ENCODE peak calls at places on chromosomes 6 and 20, in eight cellular contexts. One of them, this sample, is unnamed.

GRCh38 chr6:29967379-29968010 is 25.2 kb downstream of the HLA-A start:
- DNase-seq in A549: no peak
- DNase-seq in GM19239: no peak
- DNase-seq in SK-N-SH: no peak
- DNase-seq in MV-4-11: peak; percentile 48
- DNase-seq in HFFc6: no peak
- DNase-seq in hypothalamus: no peak
- DNase-seq in stimulated activated CD4-positive, alpha-beta T cell treated with anti-CD3 and anti-CD28 coated beads, Interleukin-4, amount 100 ng/mL, for 24 hours: no peak
- DNase-seq in this sample: no peak

GRCh38 chr20:24359306-24359705 is 110.1 kb upstream of the SYNDIG1 start:
- DNase-seq in MV-4-11: no peak
- DNase-seq in HFFc6: no peak
- DNase-seq in A549: no peak
- DNase-seq in GM19239: no peak
- DNase-seq in SK-N-SH: no peak
- DNase-seq in hypothalamus: no peak
- DNase-seq in stimulated activated CD4-positive, alpha-beta T cell treated with anti-CD3 and anti-CD28 coated beads, Interleukin-4, amount 100 ng/mL, for 24 hours: no peak
- DNase-seq in this sample: no peak

GRCh38 chr6:106380407-106380806 is 19.9 kb downstream of the CRYBG1 start:
- DNase-seq in SK-N-SH: no peak
- DNase-seq in MV-4-11: no peak
- DNase-seq in stimulated activated CD4-positive, alpha-beta T cell treated with anti-CD3 and anti-CD28 coated beads, Interleukin-4, amount 100 ng/mL, for 24 hours: no peak
- DNase-seq in A549: no peak
- DNase-seq in GM19239: no peak
- DNase-seq in hypothalamus: no peak
- DNase-seq in HFFc6: no peak
- DNase-seq in this sample: no peak

GRCh38 chr6:49155321-49155720 is 307.7 kb downstream of the MMUT start:
- DNase-seq in MV-4-11: no peak
- DNase-seq in A549: no peak
- DNase-seq in hypothalamus: no peak
- DNase-seq in HFFc6: no peak
- DNase-seq in SK-N-SH: no peak
- DNase-seq in stimulated activated CD4-positive, alpha-beta T cell treated with anti-CD3 and anti-CD28 coated beads, Interleukin-4, amount 100 ng/mL, for 24 hours: no peak
- DNase-seq in GM19239: no peak
- DNase-seq in this sample: no peak

GRCh38 chr20:22993823-22994222 is 41.3 kb upstream of the SSTR4 start:
- DNase-seq in SK-N-SH: no peak
- DNase-seq in HFFc6: no peak
- DNase-seq in GM19239: no peak
- DNase-seq in A549: no peak
- DNase-seq in MV-4-11: no peak
- DNase-seq in hypothalamus: no peak
- DNase-seq in stimulated activated CD4-positive, alpha-beta T cell treated with anti-CD3 and anti-CD28 coated beads, Interleukin-4, amount 100 ng/mL, for 24 hours: no peak
- DNase-seq in this sample: no peak

GRCh38 chr6:32622545-32623401 is 14.4 kb upstream of the HLA-DQA1 start:
- DNase-seq in stimulated activated CD4-positive, alpha-beta T cell treated with anti-CD3 and anti-CD28 coated beads, Interleukin-4, amount 100 ng/mL, for 24 hours: peak; percentile 32
- DNase-seq in A549: no peak
- DNase-seq in GM19239: no peak
- DNase-seq in HFFc6: peak; percentile 6
- DNase-seq in SK-N-SH: peak; percentile 2
- DNase-seq in MV-4-11: peak; percentile 81
- DNase-seq in hypothalamus: no peak
- DNase-seq in this sample: peak; percentile 37

GRCh38 chr6:29028821-29029220 is 16.2 kb downstream of the OR2W1 start:
- DNase-seq in GM19239: no peak
- DNase-seq in hypothalamus: no peak
- DNase-seq in SK-N-SH: no peak
- DNase-seq in A549: no peak
- DNase-seq in MV-4-11: no peak
- DNase-seq in HFFc6: no peak
- DNase-seq in stimulated activated CD4-positive, alpha-beta T cell treated with anti-CD3 and anti-CD28 coated beads, Interleukin-4, amount 100 ng/mL, for 24 hours: no peak
- DNase-seq in this sample: no peak

GRCh38 chr20:23601715-23602114 is 4.0 kb downstream of the CST9 start:
- DNase-seq in A549: no peak
- DNase-seq in GM19239: no peak
- DNase-seq in HFFc6: no peak
- DNase-seq in SK-N-SH: no peak
- DNase-seq in stimulated activated CD4-positive, alpha-beta T cell treated with anti-CD3 and anti-CD28 coated beads, Interleukin-4, amount 100 ng/mL, for 24 hours: no peak
- DNase-seq in hypothalamus: no peak
- DNase-seq in MV-4-11: no peak
- DNase-seq in this sample: no peak

GRCh38 chr6:25005010-25005409 is 69.2 kb upstream of the RIPOR2 start:
- DNase-seq in HFFc6: no peak
- DNase-seq in GM19239: no peak
- DNase-seq in A549: no peak
- DNase-seq in MV-4-11: no peak
- DNase-seq in hypothalamus: no peak
- DNase-seq in stimulated activated CD4-positive, alpha-beta T cell treated with anti-CD3 and anti-CD28 coated beads, Interleukin-4, amount 100 ng/mL, for 24 hours: no peak
- DNase-seq in SK-N-SH: no peak
- DNase-seq in this sample: no peak

GRCh38 chr6:4434655-4435054 is 299.3 kb upstream of the ECI2 start:
- DNase-seq in stimulated activated CD4-positive, alpha-beta T cell treated with anti-CD3 and anti-CD28 coated beads, Interleukin-4, amount 100 ng/mL, for 24 hours: no peak
- DNase-seq in hypothalamus: no peak
- DNase-seq in HFFc6: no peak
- DNase-seq in SK-N-SH: no peak
- DNase-seq in A549: no peak
- DNase-seq in GM19239: no peak
- DNase-seq in MV-4-11: no peak
- DNase-seq in this sample: no peak

GRCh38 chr6:36349240-36349639 is 12.6 kb upstream of the BNIP5 start:
- DNase-seq in MV-4-11: no peak
- DNase-seq in GM19239: no peak
- DNase-seq in hypothalamus: no peak
- DNase-seq in SK-N-SH: no peak
- DNase-seq in HFFc6: no peak
- DNase-seq in stimulated activated CD4-positive, alpha-beta T cell treated with anti-CD3 and anti-CD28 coated beads, Interleukin-4, amount 100 ng/mL, for 24 hours: no peak
- DNase-seq in A549: no peak
- DNase-seq in this sample: no peak

GRCh38 chr6:14417377-14417776 is 299.8 kb downstream of the CD83 start:
- DNase-seq in hypothalamus: no peak
- DNase-seq in stimulated activated CD4-positive, alpha-beta T cell treated with anti-CD3 and anti-CD28 coated beads, Interleukin-4, amount 100 ng/mL, for 24 hours: no peak
- DNase-seq in SK-N-SH: no peak
- DNase-seq in MV-4-11: no peak
- DNase-seq in HFFc6: no peak
- DNase-seq in GM19239: no peak
- DNase-seq in A549: peak; percentile 1
- DNase-seq in this sample: no peak

GRCh38 chr6:16947461-16948159 is 154.2 kb upstream of the STMND1 start:
- DNase-seq in hypothalamus: no peak
- DNase-seq in HFFc6: peak; percentile 98
- DNase-seq in GM19239: no peak
- DNase-seq in stimulated activated CD4-positive, alpha-beta T cell treated with anti-CD3 and anti-CD28 coated beads, Interleukin-4, amount 100 ng/mL, for 24 hours: no peak
- DNase-seq in MV-4-11: no peak
- DNase-seq in A549: peak; percentile 58
- DNase-seq in SK-N-SH: no peak
- DNase-seq in this sample: peak; percentile 72

GRCh38 chr20:420721-421574 is 12.8 kb downstream of the RBCK1 start:
- DNase-seq in SK-N-SH: peak; percentile 80
- DNase-seq in hypothalamus: no peak
- DNase-seq in MV-4-11: no peak
- DNase-seq in A549: peak; percentile 70
- DNase-seq in GM19239: no peak
- DNase-seq in HFFc6: no peak
- DNase-seq in stimulated activated CD4-positive, alpha-beta T cell treated with anti-CD3 and anti-CD28 coated beads, Interleukin-4, amount 100 ng/mL, for 24 hours: no peak
- DNase-seq in this sample: no peak

GRCh38 chr6:63521475-63522210 is 50.6 kb upstream of the LOC128125822 start:
- DNase-seq in hypothalamus: no peak
- DNase-seq in stimulated activated CD4-positive, alpha-beta T cell treated with anti-CD3 and anti-CD28 coated beads, Interleukin-4, amount 100 ng/mL, for 24 hours: no peak
- DNase-seq in A549: peak; percentile 52
- DNase-seq in MV-4-11: no peak
- DNase-seq in GM19239: no peak
- DNase-seq in HFFc6: no peak
- DNase-seq in SK-N-SH: no peak
- DNase-seq in this sample: no peak

GRCh38 chr6:32046450-32047083 is 8.4 kb downstream of the CYP21A2 start:
- DNase-seq in SK-N-SH: peak; percentile 85
- DNase-seq in HFFc6: no peak
- DNase-seq in hypothalamus: no peak
- DNase-seq in stimulated activated CD4-positive, alpha-beta T cell treated with anti-CD3 and anti-CD28 coated beads, Interleukin-4, amount 100 ng/mL, for 24 hours: no peak
- DNase-seq in GM19239: no peak
- DNase-seq in MV-4-11: no peak
- DNase-seq in A549: no peak
- DNase-seq in this sample: peak; percentile 27

GRCh38 chr6:34181903-34182302 is 36.0 kb upstream of the GRM4 start:
- DNase-seq in SK-N-SH: no peak
- DNase-seq in HFFc6: no peak
- DNase-seq in stimulated activated CD4-positive, alpha-beta T cell treated with anti-CD3 and anti-CD28 coated beads, Interleukin-4, amount 100 ng/mL, for 24 hours: no peak
- DNase-seq in MV-4-11: no peak
- DNase-seq in hypothalamus: no peak
- DNase-seq in GM19239: no peak
- DNase-seq in A549: no peak
- DNase-seq in this sample: no peak

This sample was measured in HTR-8/SVneo.